ENCODE peak calls at places on chromosomes 5 and 9, in seven cellular contexts. F is heart left ventricle, A is psoas muscle, U is foreskin fibroblast, N is kidney, T is B cell, P is Calu3. O is an unnamed sample.

GRCh38 chr5:138177936-138178515 is 404 bp downstream of the BRD8 start:
- DNase-seq in N (no peak), U (peak; percentile 65), F (no peak), P (peak; percentile 43), T (peak; percentile 22), A (no peak), O (no peak)

GRCh38 chr5:52800394-52801213 is 12.9 kb downstream of the ITGA1 start:
- DNase-seq in N (peak; percentile 91), T (no peak), A (peak; percentile 69), P (peak; percentile 64), U (peak; percentile 87), F (peak; percentile 81), O (peak; percentile 93)

GRCh38 chr5:65076251-65076869 is 307.6 kb downstream of the CWC27 start:
- DNase-seq in P (peak; percentile 52), T (peak; percentile 70), A (peak; percentile 18), U (peak; percentile 68), F (no peak), N (no peak), O (no peak)

GRCh38 chr9:131960311-131960710 is 119.4 kb downstream of the MED27 start:
- DNase-seq in T (no peak), P (no peak), F (no peak), N (no peak), A (no peak), U (no peak), O (no peak)

GRCh38 chr5:139817362-139817761 is 21.8 kb downstream of the PSD2 start:
- DNase-seq in U (no peak), P (no peak), T (no peak), A (no peak), N (peak; percentile 42), F (no peak), O (peak; percentile 43)

GRCh38 chr5:56309262-56309826 is 76.2 kb upstream of the ANKRD55 start:
- DNase-seq in T (no peak), F (no peak), P (no peak), N (no peak), A (no peak), U (no peak), O (no peak)

GRCh38 chr5:163565931-163566608 is 60.7 kb downstream of the MAT2B start:
- DNase-seq in U (peak; percentile 55), N (no peak), A (no peak), P (peak; percentile 44), F (peak; percentile 41), T (peak; percentile 35), O (no peak)

GRCh38 chr5:133694181-133694831 is 82.0 kb upstream of the FSTL4 start:
- DNase-seq in N (no peak), T (no peak), U (no peak), A (no peak), P (no peak), F (no peak), O (no peak)

GRCh38 chr5:172769598-172770373 is 1.2 kb downstream of the DUSP1 start:
- DNase-seq in U (no peak), N (no peak), P (no peak), T (peak; percentile 50), F (peak; percentile 69), A (peak; percentile 57), O (no peak)

GRCh38 chr9:116154334-116154975 is 864 bp downstream of the PAPPA start:
- DNase-seq in T (no peak), N (peak; percentile 68), U (peak; percentile 55), F (peak; percentile 46), P (no peak), A (peak; percentile 23), O (no peak)

GRCh38 chr9:92097997-92098482 is 17.2 kb downstream of the SPTLC1 start:
- DNase-seq in N (peak; percentile 93), F (peak; percentile 86), U (peak; percentile 35), T (peak; percentile 50), P (peak; percentile 94), A (peak; percentile 66), O (no peak)

GRCh38 chr5:159883522-159883950 is 32.7 kb upstream of the ADRA1B start:
- DNase-seq in A (no peak), F (no peak), U (peak; percentile 85), N (no peak), T (no peak), P (no peak), O (no peak)

GRCh38 chr9:136945333-136946227 is 537 bp downstream of the C8G start:
- DNase-seq in T (no peak), F (peak; percentile 67), P (no peak), U (no peak), N (peak; percentile 85), A (peak; percentile 21), O (peak; percentile 86)

GRCh38 chr5:61600945-61601491 is 269.0 kb downstream of the ZSWIM6 start:
- DNase-seq in P (no peak), A (no peak), U (no peak), T (no peak), N (no peak), F (no peak), O (no peak)

GRCh38 chr5:61604626-61605025 is 272.6 kb downstream of the ZSWIM6 start:
- DNase-seq in P (no peak), N (no peak), U (peak; percentile 11), T (no peak), F (no peak), A (no peak), O (no peak)

GRCh38 chr5:61600141-61600480 is 268.1 kb downstream of the ZSWIM6 start:
- DNase-seq in T (no peak), F (no peak), P (no peak), U (no peak), N (no peak), A (no peak), O (no peak)

GRCh38 chr5:61604076-61604475 is 272.0 kb downstream of the ZSWIM6 start:
- DNase-seq in U (no peak), F (no peak), P (no peak), A (no peak), N (no peak), T (no peak), O (no peak)

DNA sequence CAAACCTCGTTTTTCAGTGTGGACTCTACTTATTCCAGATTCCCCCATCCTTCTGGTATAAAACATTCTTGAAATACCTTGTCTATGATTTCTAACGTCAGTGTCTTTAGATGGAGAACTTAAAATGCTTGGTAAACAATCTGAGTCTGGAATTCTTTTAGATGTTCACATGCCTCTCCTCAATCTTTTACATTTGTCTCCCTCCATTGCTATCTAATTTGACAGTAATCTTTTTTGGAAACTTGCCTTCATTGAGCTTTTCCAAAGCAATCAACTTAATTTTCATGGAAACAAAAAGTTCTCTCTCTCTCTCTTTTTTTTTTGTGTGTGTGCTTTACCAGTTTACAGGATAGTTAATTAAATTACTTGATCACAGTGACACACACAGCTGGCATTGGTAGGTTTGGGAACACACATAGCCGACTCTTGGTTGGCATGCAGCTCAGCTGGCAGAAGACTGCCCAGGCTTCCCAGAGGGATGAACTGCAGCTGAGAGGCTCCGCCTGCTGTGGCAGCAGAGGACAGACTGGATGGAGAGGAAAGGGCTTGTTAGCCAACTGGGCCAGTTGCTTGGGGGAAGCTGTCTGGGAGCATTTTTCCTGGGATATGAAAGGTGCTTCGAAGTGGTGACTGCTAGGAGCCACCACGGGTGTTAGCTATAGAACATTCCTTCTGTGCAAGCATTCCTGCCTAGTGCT is 271.3 kb downstream of the ZSWIM6 start:
- DNase-seq in N (peak; percentile 52), P (no peak), T (no peak), F (no peak), U (peak; percentile 37), A (no peak), O (no peak)
- TF ChIP-seq CTCF in N (no peak), P (no peak), T (no peak), F (no peak), U (no peak), A (no peak), O (peak; percentile 52)

GRCh38 chr5:43233946-43234345 is 41.9 kb downstream of the NIM1K start:
- DNase-seq in P (no peak), U (no peak), N (no peak), A (no peak), T (no peak), F (no peak), O (no peak)

GRCh38 chr5:43236633-43237355 is 44.8 kb downstream of the NIM1K start:
- DNase-seq in F (no peak), U (no peak), A (no peak), N (no peak), T (no peak), P (no peak), O (no peak)

GRCh38 chr5:43232943-43233833 is 41.2 kb downstream of the NIM1K start:
- DNase-seq in U (no peak), A (no peak), F (peak; percentile 61), P (no peak), N (no peak), T (no peak), O (no peak)

GRCh38 chr5:43227655-43228054 is 35.6 kb downstream of the NIM1K start:
- DNase-seq in N (no peak), T (peak; percentile 3), A (no peak), U (peak; percentile 72), F (no peak), P (no peak), O (no peak)

GRCh38 chr5:43231977-43232376 is 40.0 kb downstream of the NIM1K start:
- DNase-seq in N (no peak), F (no peak), T (peak; percentile 4), U (no peak), P (peak; percentile 55), A (no peak), O (no peak)
- TF ChIP-seq CTCF in N (no peak), F (peak; percentile 6), T (no peak), U (peak; percentile 9), P (peak; percentile 26), A (no peak), O (peak; percentile 57)

GRCh38 chr5:1524481-1524798 is 680 bp upstream of the LPCAT1 start:
- DNase-seq in T (no peak), P (no peak), F (peak; percentile 60), N (peak; percentile 72), A (no peak), U (no peak), O (no peak)

GRCh38 chr5:1523480-1523792 is 324 bp downstream of the LPCAT1 start:
- DNase-seq in F (no peak), T (no peak), U (peak; percentile 45), A (no peak), P (no peak), N (no peak), O (no peak)

GRCh38 chr5:1522601-1523479 is 920 bp downstream of the LPCAT1 start:
- DNase-seq in F (peak; percentile 65), A (peak; percentile 34), P (no peak), T (peak; percentile 39), U (peak; percentile 43), N (peak; percentile 81), O (peak; percentile 82)

GRCh38 chr5:1524799-1525623 is 1.3 kb upstream of the LPCAT1 start:
- DNase-seq in A (peak; percentile 17), F (peak; percentile 58), T (no peak), P (no peak), N (peak; percentile 73), U (no peak), O (peak; percentile 85)

GRCh38 chr5:1523793-1524480 is at the start of gene LPCAT1:
- DNase-seq in U (peak; percentile 89), F (peak; percentile 92), T (peak; percentile 89), A (peak; percentile 84), N (peak; percentile 94), P (peak; percentile 84), O (peak; percentile 81)
- TF ChIP-seq CTCF in U (no peak), F (peak; percentile 31), T (no peak), A (peak; percentile 28), N (no peak), P (peak; percentile 15), O (peak; percentile 63)

DNA sequence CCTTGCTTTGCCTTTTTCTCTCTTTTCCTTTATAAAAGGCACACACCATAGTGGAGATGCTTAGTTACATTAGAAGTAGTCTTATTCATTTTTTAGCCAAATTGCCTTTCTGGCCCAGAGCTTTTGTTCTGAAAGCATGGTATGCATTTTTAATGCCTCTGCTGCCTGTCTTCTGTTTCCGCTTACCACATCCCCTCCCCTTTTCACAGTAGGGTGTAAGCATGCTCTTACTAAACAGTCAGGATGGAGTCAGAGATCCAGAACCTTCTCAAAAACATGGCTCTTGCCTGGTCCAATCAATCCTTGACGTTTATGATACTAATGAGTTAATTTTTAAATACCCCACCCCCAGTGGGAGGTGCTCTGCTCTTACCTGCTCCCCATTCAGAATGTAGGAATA is 22.5 kb downstream of the PPP3R2 start:
- DNase-seq in N (no peak), P (no peak), F (no peak), A (no peak), T (no peak), U (no peak), O (no peak)
- TF ChIP-seq CTCF in N (no peak), P (no peak), F (no peak), A (no peak), T (no peak), U (no peak), O (no peak)